ENCODE peak calls at places on chromosomes 2 and 18, in ten cellular contexts. K is endothelial cell, N is progenitor cell of endocrine pancreas, P is left cardiac atrium, I is A549, B is fibroblast of pulmonary artery, X is astrocyte of the cerebellum, Y is kidney glomerular epithelial cell, W is left ventricle myocardium inferior, J is skeletal muscle cell. R is an unnamed sample.
A peak's percentile ranks its signal among the peaks of the same experiment; 100 is the strongest.

GRCh38 chr2:14569294-14569693 is 63.2 kb upstream of the LRATD1 start:
- DNase-seq in I (no peak), X (no peak), W (no peak), K (no peak), P (no peak), Y (no peak), B (no peak), N (no peak), J (no peak), R (no peak)

GRCh38 chr18:64380117-64380516 is 231.2 kb upstream of the LINC00305 start:
- DNase-seq in P (no peak), W (no peak), B (no peak), N (no peak), I (no peak), K (no peak), Y (no peak), J (no peak), X (no peak), R (no peak)

GRCh38 chr18:58996131-58996632 is 131.5 kb downstream of the ZNF532 start:
- DNase-seq in K (no peak), P (peak; percentile 52), B (peak; percentile 99), I (no peak), J (peak; percentile 95), X (no peak), N (no peak), Y (no peak), W (no peak), R (no peak)

GRCh38 chr2:202822411-202822810 is 49.2 kb downstream of the ICA1L start:
- DNase-seq in I (no peak), J (no peak), Y (no peak), X (no peak), N (no peak), W (no peak), B (no peak), P (no peak), K (no peak), R (no peak)

GRCh38 chr18:77218642-77219041 is 31.0 kb upstream of the GALR1 start:
- DNase-seq in K (no peak), J (no peak), B (no peak), Y (no peak), W (no peak), I (no peak), N (no peak), P (no peak), X (no peak), R (no peak)

GRCh38 chr2:227592694-227593387 is 5.9 kb upstream of the SCYGR2 start:
- DNase-seq in Y (no peak), I (no peak), W (no peak), B (no peak), X (no peak), N (no peak), J (no peak), K (no peak), P (no peak), R (no peak)

GRCh38 chr2:135600915-135601314 is 69.6 kb downstream of the R3HDM1 start:
- DNase-seq in P (no peak), J (no peak), I (no peak), K (no peak), X (peak; percentile 4), N (no peak), B (peak; percentile 31), W (no peak), Y (no peak), R (no peak)

GRCh38 chr2:20604957-20605381 is 45.9 kb downstream of the HS1BP3 start:
- DNase-seq in B (peak; percentile 98), W (no peak), K (no peak), J (peak; percentile 96), X (peak; percentile 94), N (no peak), I (no peak), P (peak; percentile 25), Y (no peak), R (no peak)

GRCh38 chr2:211329421-211329820 is 773.0 kb downstream of the CPS1 start:
- DNase-seq in J (no peak), X (no peak), Y (peak; percentile 55), K (no peak), N (no peak), B (no peak), W (no peak), P (no peak), I (no peak), R (peak; percentile 61)

GRCh38 chr2:229446316-229446715 is 175.2 kb upstream of the PID1 start:
- DNase-seq in J (no peak), K (no peak), X (no peak), W (no peak), N (no peak), P (no peak), B (no peak), Y (no peak), I (no peak), R (no peak)

GRCh38 chr2:233556756-233557736 is 9.5 kb downstream of the USP40 start:
- DNase-seq in J (peak; percentile 52), P (no peak), B (peak; percentile 57), I (peak; percentile 9), W (no peak), X (no peak), K (no peak), Y (peak; percentile 77), N (no peak), R (peak; percentile 54)

GRCh38 chr2:235511187-235511661 is 17.4 kb downstream of the AGAP1 start:
- DNase-seq in J (peak; percentile 51), B (peak; percentile 68), I (peak; percentile 87), W (no peak), P (peak; percentile 22), Y (peak; percentile 97), K (no peak), X (peak; percentile 81), N (no peak), R (peak; percentile 58)

GRCh38 chr2:136381722-136382633 is 264.0 kb upstream of the CXCR4 start:
- DNase-seq in N (no peak), I (no peak), P (no peak), B (no peak), Y (no peak), X (no peak), J (no peak), W (no peak), K (no peak), R (no peak)

GRCh38 chr2:136112317-136112891 is 5.5 kb downstream of the CXCR4 start:
- DNase-seq in N (no peak), J (no peak), K (no peak), W (no peak), Y (no peak), B (no peak), I (no peak), X (no peak), P (no peak), R (no peak)

GRCh38 chr2:173090291-173090877 is 14.7 kb downstream of the MAP3K20 start:
- DNase-seq in B (peak; percentile 68), P (peak; percentile 32), X (no peak), N (no peak), W (peak; percentile 30), J (no peak), K (peak; percentile 10), I (no peak), Y (peak; percentile 40), R (no peak)

GRCh38 chr18:45687617-45688016 is 36.4 kb upstream of the SLC14A1 start:
- DNase-seq in N (no peak), J (no peak), I (no peak), X (no peak), W (no peak), K (no peak), P (no peak), Y (no peak), B (no peak), R (no peak)